ENCODE peak calls at places on chromosomes 6 and 20, in five cellular contexts. One of them, this sample, is unnamed.

GRCh38 chr20:17664025-17664638 is 17.9 kb downstream of the RRBP1 start:
- DNase-seq in fibroblast of mammary gland: peak
- DNase-seq in AG08396: no peak
- DNase-seq in activated naive CD4-positive, alpha-beta T cell: no peak
- DNase-seq in pons: no peak
- DNase-seq in this sample: peak

GRCh38 chr6:105402090-105402980 is 547 bp downstream of the PREP start:
- DNase-seq in fibroblast of mammary gland: peak
- DNase-seq in AG08396: peak
- DNase-seq in activated naive CD4-positive, alpha-beta T cell: no peak
- DNase-seq in pons: no peak
- DNase-seq in this sample: peak

GRCh38 chr6:16362296-16362695 is 123.9 kb downstream of the GMPR start:
- DNase-seq in fibroblast of mammary gland: no peak
- DNase-seq in AG08396: no peak
- DNase-seq in activated naive CD4-positive, alpha-beta T cell: no peak
- DNase-seq in pons: no peak
- DNase-seq in this sample: no peak

GRCh38 chr6:122806290-122806689 is 17.2 kb downstream of the SMPDL3A start:
- DNase-seq in fibroblast of mammary gland: peak
- DNase-seq in AG08396: no peak
- DNase-seq in activated naive CD4-positive, alpha-beta T cell: no peak
- DNase-seq in pons: no peak
- DNase-seq in this sample: peak

GRCh38 chr20:52268184-52268583 is 76.6 kb upstream of the ZFP64 start:
- DNase-seq in fibroblast of mammary gland: peak
- DNase-seq in AG08396: no peak
- DNase-seq in activated naive CD4-positive, alpha-beta T cell: no peak
- DNase-seq in pons: no peak
- DNase-seq in this sample: no peak

GRCh38 chr6:50724381-50725124 is 11.2 kb downstream of the TFAP2D start:
- DNase-seq in fibroblast of mammary gland: no peak
- DNase-seq in AG08396: no peak
- DNase-seq in activated naive CD4-positive, alpha-beta T cell: no peak
- DNase-seq in pons: no peak
- DNase-seq in this sample: no peak

GRCh38 chr6:34284563-34285545 is 36.0 kb upstream of the SMIM29 start:
- DNase-seq in fibroblast of mammary gland: peak
- DNase-seq in AG08396: peak
- DNase-seq in activated naive CD4-positive, alpha-beta T cell: no peak
- DNase-seq in pons: peak
- DNase-seq in this sample: peak

GRCh38 chr6:57247603-57248002 is 25.5 kb upstream of the RAB23 start:
- DNase-seq in fibroblast of mammary gland: peak
- DNase-seq in AG08396: no peak
- DNase-seq in activated naive CD4-positive, alpha-beta T cell: no peak
- DNase-seq in pons: no peak
- DNase-seq in this sample: peak

GRCh38 chr20:49590163-49591017 is 22.5 kb upstream of the PTGIS start:
- DNase-seq in fibroblast of mammary gland: no peak
- DNase-seq in AG08396: no peak
- DNase-seq in activated naive CD4-positive, alpha-beta T cell: no peak
- DNase-seq in pons: no peak
- DNase-seq in this sample: peak

GRCh38 chr6:142421285-142422202 is 119.7 kb downstream of the ADGRG6 start:
- DNase-seq in fibroblast of mammary gland: peak
- DNase-seq in AG08396: no peak
- DNase-seq in activated naive CD4-positive, alpha-beta T cell: no peak
- DNase-seq in pons: no peak
- DNase-seq in this sample: no peak

GRCh38 chr6:101597711-101598110 is 204.2 kb downstream of the GRIK2 start:
- DNase-seq in fibroblast of mammary gland: peak
- DNase-seq in AG08396: peak
- DNase-seq in activated naive CD4-positive, alpha-beta T cell: no peak
- DNase-seq in pons: no peak
- DNase-seq in this sample: peak

GRCh38 chr6:63844287-63844686 is 208.7 kb downstream of the PHF3 start:
- DNase-seq in fibroblast of mammary gland: peak
- DNase-seq in AG08396: no peak
- DNase-seq in activated naive CD4-positive, alpha-beta T cell: no peak
- DNase-seq in pons: no peak
- DNase-seq in this sample: peak

GRCh38 chr6:1761472-1761871 is 151.8 kb downstream of the FOXC1 start:
- DNase-seq in fibroblast of mammary gland: no peak
- DNase-seq in AG08396: no peak
- DNase-seq in activated naive CD4-positive, alpha-beta T cell: no peak
- DNase-seq in pons: peak
- DNase-seq in this sample: no peak

GRCh38 chr20:46923550-46923949 is 28.9 kb downstream of the EYA2 start:
- DNase-seq in fibroblast of mammary gland: no peak
- DNase-seq in AG08396: no peak
- DNase-seq in activated naive CD4-positive, alpha-beta T cell: no peak
- DNase-seq in pons: no peak
- DNase-seq in this sample: no peak

GRCh38 chr6:123967900-123968299 is 164.2 kb downstream of the NKAIN2 start:
- DNase-seq in fibroblast of mammary gland: no peak
- DNase-seq in AG08396: no peak
- DNase-seq in activated naive CD4-positive, alpha-beta T cell: no peak
- DNase-seq in pons: no peak
- DNase-seq in this sample: no peak

GRCh38 chr6:5279891-5280338 is 18.6 kb downstream of the FARS2 start:
- DNase-seq in fibroblast of mammary gland: no peak
- DNase-seq in AG08396: no peak
- DNase-seq in activated naive CD4-positive, alpha-beta T cell: no peak
- DNase-seq in pons: no peak
- DNase-seq in this sample: no peak

GRCh38 chr6:110567957-110568696 is 91.7 kb upstream of the SLC22A16 start:
- DNase-seq in fibroblast of mammary gland: no peak
- DNase-seq in AG08396: no peak
- DNase-seq in activated naive CD4-positive, alpha-beta T cell: no peak
- DNase-seq in pons: no peak
- DNase-seq in this sample: no peak

GRCh38 chr6:35895560-35895959 is 25.3 kb downstream of the SRPK1 start:
- DNase-seq in fibroblast of mammary gland: no peak
- DNase-seq in AG08396: no peak
- DNase-seq in activated naive CD4-positive, alpha-beta T cell: no peak
- DNase-seq in pons: no peak
- DNase-seq in this sample: no peak

GRCh38 chr6:137982418-137983189 is 115.5 kb downstream of the TNFAIP3 start:
- DNase-seq in fibroblast of mammary gland: no peak
- DNase-seq in AG08396: no peak
- DNase-seq in activated naive CD4-positive, alpha-beta T cell: no peak
- DNase-seq in pons: no peak
- DNase-seq in this sample: no peak

GRCh38 chr6:134721095-134721400 is 228.9 kb downstream of the ALDH8A1 start:
- DNase-seq in fibroblast of mammary gland: peak
- DNase-seq in AG08396: no peak
- DNase-seq in activated naive CD4-positive, alpha-beta T cell: no peak
- DNase-seq in pons: no peak
- DNase-seq in this sample: no peak

GRCh38 chr6:106014930-106015329 is 71.2 kb upstream of the PRDM1 start:
- DNase-seq in fibroblast of mammary gland: no peak
- DNase-seq in AG08396: no peak
- DNase-seq in activated naive CD4-positive, alpha-beta T cell: no peak
- DNase-seq in pons: no peak
- DNase-seq in this sample: no peak

GRCh38 chr6:35038076-35038475 is 103.1 kb downstream of the TCP11 start:
- DNase-seq in fibroblast of mammary gland: no peak
- DNase-seq in AG08396: no peak
- DNase-seq in activated naive CD4-positive, alpha-beta T cell: no peak
- DNase-seq in pons: no peak
- DNase-seq in this sample: no peak

GRCh38 chr6:137903933-137904821 is 37.1 kb downstream of the TNFAIP3 start:
- DNase-seq in fibroblast of mammary gland: peak
- DNase-seq in AG08396: no peak
- DNase-seq in activated naive CD4-positive, alpha-beta T cell: no peak
- DNase-seq in pons: no peak
- DNase-seq in this sample: peak

GRCh38 chr6:138590796-138591709 is 91.8 kb upstream of the NHSL1 start:
- DNase-seq in fibroblast of mammary gland: peak
- DNase-seq in AG08396: peak
- DNase-seq in activated naive CD4-positive, alpha-beta T cell: peak
- DNase-seq in pons: peak
- DNase-seq in this sample: peak

GRCh38 chr6:157944983-157945931 is 36.4 kb upstream of the SYNJ2 start:
- DNase-seq in fibroblast of mammary gland: peak
- DNase-seq in AG08396: no peak
- DNase-seq in activated naive CD4-positive, alpha-beta T cell: no peak
- DNase-seq in pons: no peak
- DNase-seq in this sample: no peak

GRCh38 chr6:45422541-45423110 is 44.9 kb upstream of the SUPT3H start:
- DNase-seq in fibroblast of mammary gland: no peak
- DNase-seq in AG08396: peak
- DNase-seq in activated naive CD4-positive, alpha-beta T cell: no peak
- DNase-seq in pons: no peak
- DNase-seq in this sample: peak

This sample was measured in fibroblast of the aortic adventitia.